ENCODE peak calls at places on chromosomes 6 and 20, in five cellular contexts. X, P, V, N and G are unnamed samples.

GRCh38 chr6:135499441-135500340 is 2.2 kb upstream of the AHI1 start:
- DNase-seq in P (no peak), V (no peak), X (no peak), N (no peak), G (no peak)

GRCh38 chr6:57242505-57242904 is 20.4 kb upstream of the RAB23 start:
- DNase-seq in X (no peak), N (peak; percentile 22), P (peak; percentile 40), V (no peak), G (no peak)

GRCh38 chr6:52167272-52167671 is 18.9 kb upstream of the IL17A start:
- DNase-seq in N (no peak), P (no peak), V (no peak), X (no peak), G (no peak)

GRCh38 chr6:34273242-34273805 is 24.5 kb upstream of the SMIM29 start:
- DNase-seq in N (peak; percentile 19), X (peak; percentile 15), V (no peak), P (peak; percentile 46), G (no peak)

GRCh38 chr6:113428702-113429101 is 428.4 kb upstream of the MARCKS start:
- DNase-seq in X (peak; percentile 4), N (no peak), P (no peak), V (no peak), G (no peak)

GRCh38 chr20:40333591-40333990 is 355.4 kb downstream of the MAFB start:
- DNase-seq in V (no peak), N (no peak), X (no peak), P (no peak), G (no peak)

GRCh38 chr6:75157336-75157735 is 48.5 kb downstream of the COL12A1 start:
- DNase-seq in P (no peak), V (no peak), X (no peak), N (no peak), G (no peak)

GRCh38 chr20:6714202-6714800 is 53.2 kb upstream of the BMP2 start:
- DNase-seq in P (no peak), V (no peak), N (no peak), X (peak; percentile 53), G (peak; percentile 55)

GRCh38 chr20:14481863-14482262 is 144.5 kb upstream of the FLRT3 start:
- DNase-seq in P (no peak), X (no peak), V (no peak), N (no peak), G (no peak)

GRCh38 chr6:37741757-37742400 is 44.2 kb upstream of the MDGA1 start:
- DNase-seq in X (peak; percentile 64), V (peak; percentile 42), P (peak; percentile 30), N (no peak), G (peak; percentile 61)

GRCh38 chr20:32484221-32485125 is 100.7 kb downstream of the NOL4L start:
- DNase-seq in X (peak; percentile 56), V (no peak), N (no peak), P (no peak), G (peak; percentile 51)

GRCh38 chr6:113763311-113763766 is 93.8 kb upstream of the MARCKS start:
- DNase-seq in N (no peak), X (no peak), V (no peak), P (no peak), G (no peak)

GRCh38 chr6:51218181-51218580 is 399.5 kb downstream of the TFAP2B start:
- DNase-seq in V (no peak), N (no peak), P (no peak), X (no peak), G (no peak)

GRCh38 chr20:61055130-61055529 is 196.9 kb upstream of the CDH4 start:
- DNase-seq in X (no peak), N (no peak), V (no peak), P (no peak), G (no peak)

GRCh38 chr6:149332602-149333311 is 15.2 kb downstream of the TAB2 start:
- DNase-seq in V (no peak), N (no peak), X (no peak), P (peak; percentile 27), G (no peak)

GRCh38 chr6:104462811-104463599 is 396.7 kb downstream of the HACE1 start:
- DNase-seq in X (no peak), N (peak; percentile 3), P (peak; percentile 34), V (no peak), G (no peak)

GRCh38 chr6:138267971-138268895 is 49.9 kb upstream of the PBOV1 start:
- DNase-seq in P (peak; percentile 24), V (no peak), X (no peak), N (no peak), G (no peak)

GRCh38 chr20:50521221-50521642 is 11.0 kb downstream of the PTPN1 start:
- DNase-seq in N (no peak), X (no peak), V (no peak), P (no peak), G (no peak)

GRCh38 chr6:168007592-168008338 is 10.3 kb downstream of the KIF25 start:
- DNase-seq in X (peak; percentile 85), N (peak; percentile 74), P (peak; percentile 28), V (no peak), G (peak; percentile 90)

GRCh38 chr6:122400467-122401089 is 1.1 kb downstream of the HSF2 start:
- DNase-seq in V (no peak), P (no peak), N (no peak), X (no peak), G (peak; percentile 20)

GRCh38 chr6:73797861-73798260 is 101.9 kb downstream of the CD109 start:
- DNase-seq in N (no peak), X (no peak), V (no peak), P (no peak), G (no peak)

GRCh38 chr6:163338671-163339405 is 75.7 kb upstream of the QKI start:
- DNase-seq in P (no peak), X (no peak), N (no peak), V (no peak), G (no peak)

GRCh38 chr20:33507461-33507860 is 17.6 kb downstream of the CBFA2T2 start:
- DNase-seq in P (no peak), X (no peak), V (no peak), N (no peak), G (no peak)

GRCh38 chr6:4008324-4009047 is 70.5 kb downstream of the FAM217A start:
- DNase-seq in P (peak; percentile 86), X (peak; percentile 16), N (peak; percentile 59), V (no peak), G (peak; percentile 81)

GRCh38 chr6:20664250-20664649 is 130.0 kb downstream of the CDKAL1 start:
- DNase-seq in X (no peak), P (no peak), N (no peak), V (no peak), G (no peak)

GRCh38 chr6:11812439-11812838 is 33.8 kb upstream of the ADTRP start:
- DNase-seq in P (no peak), X (no peak), V (no peak), N (no peak), G (no peak)

GRCh38 chr6:112184996-112185395 is 69.4 kb downstream of the LAMA4 start:
- DNase-seq in V (no peak), X (no peak), P (no peak), N (no peak), G (no peak)

GRCh38 chr6:110682460-110682853 is 132.8 kb downstream of the CDK19 start:
- DNase-seq in P (peak; percentile 85), N (peak; percentile 75), V (peak; percentile 50), X (peak; percentile 74), G (peak; percentile 90)

GRCh38 chr20:1786061-1786460 is 109.1 kb upstream of the SIRPA start:
- DNase-seq in X (no peak), V (no peak), P (no peak), N (no peak), G (no peak)

GRCh38 chr6:158703840-158704822 is 54.3 kb downstream of the SYTL3 start:
- DNase-seq in N (peak; percentile 77), V (peak; percentile 61), P (peak; percentile 64), X (peak; percentile 91), G (peak; percentile 75)

GRCh38 chr6:136784910-136785746 is 7.1 kb downstream of the MAP3K5 start:
- DNase-seq in X (peak; percentile 30), P (no peak), N (no peak), V (no peak), G (no peak)

GRCh38 chr20:64223526-64224067 is 32.0 kb upstream of the PCMTD2 start:
- DNase-seq in N (no peak), P (peak; percentile 67), X (no peak), V (peak; percentile 63), G (no peak)

GRCh38 chr20:63070301-63070625 is 63.5 kb upstream of the BHLHE23 start:
- DNase-seq in X (no peak), P (no peak), N (no peak), V (no peak), G (no peak)